ENCODE peak calls at places on chromosomes 7 and 10, in six cellular contexts. D, W, F, X, A and S are unnamed samples.

GRCh38 chr10:87987206-87987605 is 123.8 kb downstream of the PTEN start:
- DNase-seq in W (no peak), F (no peak), D (no peak), X (no peak), A (no peak), S (no peak)

GRCh38 chr10:46092523-46093195 is 46.6 kb upstream of the MSMB start:
- DNase-seq in A (no peak), X (no peak), W (no peak), F (no peak), D (no peak), S (no peak)

GRCh38 chr7:76278540-76278939 is 23.9 kb upstream of the HSPB1 start:
- DNase-seq in F (peak), A (no peak), D (no peak), W (no peak), X (no peak), S (no peak)

GRCh38 chr10:100788027-100788900 is 42.9 kb downstream of the PAX2 start:
- DNase-seq in A (no peak), D (no peak), W (peak), F (peak), X (no peak), S (peak)

GRCh38 chr10:116124777-116125176 is 148.2 kb downstream of the GFRA1 start:
- DNase-seq in W (no peak), F (no peak), A (no peak), D (no peak), X (no peak), S (no peak)

GRCh38 chr7:77979219-77979618 is 180.6 kb downstream of the PHTF2 start:
- DNase-seq in W (no peak), A (no peak), F (no peak), X (peak), D (peak), S (no peak)

GRCh38 chr7:88694207-88694606 is 65.3 kb upstream of the ZNF804B start:
- DNase-seq in W (no peak), A (no peak), F (no peak), D (no peak), X (no peak), S (no peak)

GRCh38 chr7:85074-85945 is 107.1 kb upstream of the FAM20C start:
- DNase-seq in X (peak), F (no peak), A (no peak), D (peak), W (peak), S (no peak)

GRCh38 chr7:151238924-151239836 is 6.9 kb downstream of the CHPF2 start:
- DNase-seq in D (no peak), F (no peak), A (no peak), X (no peak), W (no peak), S (no peak)

GRCh38 chr10:118950190-118950658 is 79.3 kb upstream of the NANOS1 start:
- DNase-seq in X (no peak), W (no peak), A (no peak), D (peak), F (no peak), S (no peak)

GRCh38 chr7:4724648-4725013 is 42.5 kb downstream of the FOXK1 start:
- DNase-seq in D (peak), F (peak), A (no peak), X (peak), W (no peak), S (no peak)

GRCh38 chr7:155263522-155264197 is 34.0 kb upstream of the INSIG1 start:
- DNase-seq in X (no peak), A (no peak), D (peak), W (no peak), F (peak), S (no peak)

GRCh38 chr7:70669859-70670258 is 462.1 kb upstream of the GALNT17 start:
- DNase-seq in X (no peak), W (no peak), F (no peak), A (no peak), D (no peak), S (no peak)

GRCh38 chr7:96778263-96778662 is 68.6 kb upstream of the SEM1 start:
- DNase-seq in F (peak), A (no peak), D (no peak), W (peak), X (no peak), S (no peak)

GRCh38 chr10:68502846-68503245 is 24.5 kb downstream of the SLC25A16 start:
- DNase-seq in A (no peak), F (no peak), W (no peak), D (no peak), X (no peak), S (no peak)

GRCh38 chr10:124449170-124450009 is 445 bp downstream of the NKX1-2 start:
- DNase-seq in D (no peak), F (peak), A (no peak), X (no peak), W (peak), S (no peak)

GRCh38 chr7:144960763-144961162 is 124.9 kb upstream of the TPK1 start:
- DNase-seq in F (no peak), X (no peak), W (no peak), D (no peak), A (no peak), S (no peak)

GRCh38 chr10:46539596-46540411 is 16.7 kb downstream of the GPRIN2 start:
- DNase-seq in A (no peak), D (peak), F (no peak), W (no peak), X (peak), S (peak)

GRCh38 chr10:119602241-119603095 is 5.7 kb upstream of the TIAL1 start:
- DNase-seq in X (no peak), A (no peak), F (no peak), W (peak), D (no peak), S (no peak)

GRCh38 chr7:69285856-69286255 is 312.4 kb upstream of the AUTS2 start:
- DNase-seq in X (no peak), F (no peak), D (no peak), W (no peak), A (no peak), S (no peak)

GRCh38 chr10:131997366-131998049 is 15.8 kb upstream of the BNIP3 start:
- DNase-seq in A (no peak), W (peak), F (no peak), D (no peak), X (peak), S (peak)

GRCh38 chr7:88546808-88547207 is 212.7 kb upstream of the ZNF804B start:
- DNase-seq in W (peak), F (peak), X (no peak), A (no peak), D (no peak), S (no peak)

GRCh38 chr10:61708841-61709240 is 46.1 kb downstream of the CABCOCO1 start:
- DNase-seq in W (no peak), F (no peak), A (no peak), X (peak), D (no peak), S (no peak)

GRCh38 chr7:93547716-93548115 is 26.8 kb downstream of the CALCR start:
- DNase-seq in D (no peak), F (no peak), W (no peak), A (no peak), X (no peak), S (no peak)

GRCh38 chr7:13990319-13990983 is 985 bp upstream of the ETV1 start:
- DNase-seq in W (peak), F (peak), D (peak), X (peak), A (peak), S (peak)

GRCh38 chr7:45579386-45579785 is 5.2 kb downstream of the ADCY1 start:
- DNase-seq in F (peak), X (no peak), D (no peak), A (no peak), W (no peak), S (no peak)

GRCh38 chr7:111650456-111650999 is 88.2 kb upstream of the IMMP2L start:
- DNase-seq in A (no peak), W (no peak), X (peak), D (no peak), F (peak), S (no peak)

GRCh38 chr10:31263903-31264302 is 55.1 kb upstream of the ZEB1 start:
- DNase-seq in D (peak), F (no peak), W (no peak), X (peak), A (no peak), S (no peak)

GRCh38 chr10:17202506-17202905 is 1.0 kb upstream of the TRDMT1 start:
- DNase-seq in A (no peak), W (no peak), X (no peak), D (no peak), F (no peak), S (no peak)

GRCh38 chr10:16594106-16594505 is 72.4 kb upstream of the C1QL3 start:
- DNase-seq in D (no peak), F (no peak), W (no peak), X (no peak), A (no peak), S (no peak)

GRCh38 chr10:12556057-12556456 is 206.7 kb downstream of the CAMK1D start:
- DNase-seq in D (no peak), W (no peak), A (no peak), F (no peak), X (no peak), S (no peak)

GRCh38 chr10:118958984-118959916 is 70.3 kb upstream of the NANOS1 start:
- DNase-seq in W (no peak), D (peak), F (no peak), A (no peak), X (peak), S (no peak)

GRCh38 chr7:132359746-132360145 is 216.5 kb downstream of the PLXNA4 start:
- DNase-seq in W (no peak), A (no peak), D (no peak), F (no peak), X (no peak), S (no peak)

DNA sequence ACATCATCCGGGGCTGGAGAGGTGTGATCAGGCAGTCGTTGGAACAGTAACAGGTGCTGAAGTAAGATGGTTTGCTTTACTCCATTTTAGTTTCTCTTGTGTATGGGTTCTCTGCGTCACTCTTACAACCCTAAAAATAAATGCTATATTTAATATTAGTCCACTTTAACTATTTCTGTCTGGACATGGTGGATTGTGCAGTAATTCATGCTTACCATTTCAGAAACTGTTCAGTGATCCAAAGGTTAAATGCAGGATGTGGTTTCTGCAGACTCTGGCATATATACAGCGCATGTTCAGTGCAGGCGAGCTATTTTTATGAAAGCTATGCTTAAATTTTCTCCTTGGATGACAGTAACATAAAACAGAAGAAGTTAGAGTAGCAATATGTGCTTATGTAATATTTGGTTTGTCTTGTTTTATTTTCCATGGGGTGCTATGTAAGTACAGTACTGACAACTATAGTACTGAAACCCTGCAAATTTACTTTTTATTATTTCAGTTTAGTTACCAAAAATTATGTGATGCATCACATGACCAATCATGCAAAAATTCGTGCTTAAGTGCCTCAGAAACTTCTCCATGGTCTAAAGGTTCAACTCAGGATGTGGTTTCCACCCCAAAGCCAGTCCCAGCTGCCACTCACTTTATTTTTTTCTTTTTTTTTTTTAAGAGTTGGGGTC is 46.6 kb upstream of the GRID1 start:
- DNase-seq in D (peak), A (no peak), W (no peak), F (no peak), X (peak), S (no peak)
- H3K9ac ChIP-seq in D (no peak), A (no peak), W (no peak), F (no peak), X (no peak), S (no peak)

GRCh38 chr10:110858297-110858934 is 13.3 kb upstream of the PDCD4 start:
- DNase-seq in W (no peak), A (no peak), D (no peak), F (no peak), X (no peak), S (no peak)

GRCh38 chr10:110859206-110859946 is 12.4 kb upstream of the PDCD4 start:
- DNase-seq in D (no peak), X (no peak), A (no peak), F (no peak), W (no peak), S (no peak)

GRCh38 chr10:110860576-110861241 is 11.0 kb upstream of the PDCD4 start:
- DNase-seq in X (no peak), F (no peak), D (no peak), A (no peak), W (no peak), S (no peak)

GRCh38 chr10:110859947-110860376 is 11.8 kb upstream of the PDCD4 start:
- DNase-seq in D (peak), F (no peak), A (no peak), X (peak), W (no peak), S (no peak)

GRCh38 chr10:110857265-110858158 is 14.2 kb upstream of the PDCD4 start:
- DNase-seq in X (peak), D (peak), F (no peak), W (no peak), A (no peak), S (no peak)
- H3K9ac ChIP-seq in X (no peak), D (no peak), F (no peak), W (no peak), A (no peak), S (no peak)

DNA sequence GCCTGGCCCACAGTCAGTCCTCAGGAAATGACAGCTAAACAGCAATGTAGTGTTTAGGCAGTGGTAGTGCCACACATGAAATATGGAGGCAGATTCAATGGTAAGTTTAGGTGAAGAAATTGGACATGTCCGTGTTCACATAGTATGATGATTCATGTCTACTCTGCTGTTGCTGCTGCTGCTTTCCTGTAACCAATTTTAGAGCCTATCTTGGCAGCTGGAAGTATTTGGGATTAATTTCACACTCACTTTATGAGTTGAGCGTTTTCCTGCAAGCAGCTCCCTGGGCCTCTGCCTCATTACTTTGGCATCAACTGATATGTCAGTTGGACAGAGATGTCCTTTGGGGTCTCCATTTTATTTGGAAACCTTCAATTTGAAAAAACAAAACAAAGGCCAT is 371.2 kb downstream of the BBS9 start:
- DNase-seq in D (no peak), W (no peak), F (no peak), X (peak), A (no peak), S (no peak)
- H3K9ac ChIP-seq in D (no peak), W (no peak), F (no peak), X (no peak), A (no peak), S (no peak)

GRCh38 chr7:117385340-117386124 is 41.8 kb downstream of the ASZ1 start:
- DNase-seq in D (peak), X (peak), A (no peak), W (no peak), F (peak), S (no peak)
- H3K9ac ChIP-seq in D (no peak), X (peak), A (no peak), W (no peak), F (no peak), S (no peak)

GRCh38 chr7:47635091-47636090 is 53.5 kb upstream of the TNS3 start:
- DNase-seq in W (peak), A (no peak), F (peak), X (no peak), D (no peak), S (peak)
- H3K9ac ChIP-seq in W (no peak), A (no peak), F (no peak), X (no peak), D (peak), S (no peak)

DNA sequence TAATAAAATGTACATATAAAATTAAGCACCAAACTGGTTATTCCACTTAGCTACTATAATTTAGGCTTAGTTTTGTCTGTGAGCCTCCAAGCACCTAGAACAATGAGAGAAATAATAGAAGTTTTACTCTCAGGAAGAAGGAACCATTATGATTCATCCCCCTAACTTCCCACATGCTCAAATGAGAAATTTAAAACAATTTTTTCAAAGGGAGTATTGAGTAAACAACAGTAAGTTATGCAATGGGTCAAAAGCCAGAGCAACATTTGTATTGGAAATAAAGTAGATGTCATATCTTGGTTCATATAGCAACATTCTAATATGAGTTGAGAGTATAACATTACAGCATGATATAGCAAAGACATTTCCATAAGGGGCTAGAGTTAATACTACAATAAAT is 32.1 kb downstream of the CPED1 start:
- DNase-seq in X (peak), D (peak), F (no peak), A (no peak), W (no peak), S (no peak)
- H3K9ac ChIP-seq in X (no peak), D (no peak), F (no peak), A (no peak), W (no peak), S (no peak)

GRCh38 chr10:70832852-70833542 is 17.2 kb downstream of the SGPL1 start:
- DNase-seq in A (no peak), F (no peak), D (peak), W (no peak), X (peak), S (no peak)

GRCh38 chr10:70829543-70829942 is 13.8 kb downstream of the SGPL1 start:
- DNase-seq in D (no peak), F (no peak), A (no peak), W (no peak), X (no peak), S (no peak)

GRCh38 chr10:70830185-70830584 is 14.4 kb downstream of the SGPL1 start:
- DNase-seq in F (no peak), W (no peak), A (no peak), X (no peak), D (no peak), S (no peak)

GRCh38 chr10:70834448-70835151 is 18.9 kb downstream of the SGPL1 start:
- DNase-seq in X (no peak), F (no peak), D (no peak), A (no peak), W (no peak), S (no peak)

GRCh38 chr10:70832236-70832635 is 16.5 kb downstream of the SGPL1 start:
- DNase-seq in A (no peak), X (no peak), D (peak), F (no peak), W (no peak), S (no peak)
- H3K9ac ChIP-seq in A (no peak), X (no peak), D (peak), F (peak), W (no peak), S (no peak)

DNA sequence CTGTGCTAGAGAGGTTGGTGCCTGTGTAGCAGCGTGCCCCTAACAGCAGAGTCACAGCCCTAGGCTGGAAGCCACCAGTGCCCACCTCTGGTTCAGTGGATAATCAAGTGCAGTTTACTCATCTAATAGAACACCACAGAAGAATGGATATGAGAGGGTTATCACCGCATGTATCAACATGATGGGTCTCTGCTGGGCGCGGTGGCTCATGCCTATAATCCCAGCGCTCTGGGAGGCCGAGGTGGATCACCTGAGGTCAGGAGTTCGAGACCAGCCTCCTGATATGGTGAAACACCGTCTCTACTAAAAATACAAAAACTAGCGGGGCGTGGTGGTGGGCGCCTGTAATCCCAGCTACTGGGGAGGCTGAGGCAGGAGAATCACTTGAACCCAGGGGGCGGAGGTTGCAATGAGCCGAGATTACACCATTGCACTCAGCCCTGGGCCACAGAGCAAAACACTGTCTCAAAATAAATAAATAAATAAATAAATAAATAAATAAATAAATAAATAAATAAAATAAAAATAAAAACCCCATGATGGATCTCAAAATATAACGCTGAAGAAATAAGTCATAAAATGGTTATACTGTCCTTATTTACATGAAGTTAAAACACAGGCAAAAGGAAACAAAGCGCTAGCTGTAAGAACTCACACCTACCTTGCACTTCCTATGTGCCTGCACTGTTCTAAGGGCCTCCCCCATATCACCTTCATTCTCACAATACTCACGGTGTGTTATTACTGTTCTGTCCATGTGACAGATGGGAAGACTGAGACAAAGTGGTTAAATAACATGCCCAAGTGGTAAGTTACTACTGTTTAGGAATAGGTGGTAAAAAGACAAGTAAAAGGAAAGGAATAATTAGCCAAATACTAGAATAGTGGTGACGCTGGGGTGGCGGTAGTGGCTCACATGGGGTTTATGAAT is 70.9 kb downstream of the AMZ1 start:
- DNase-seq in D (no peak), A (no peak), F (no peak), X (no peak), W (no peak), S (no peak)
- H3K9ac ChIP-seq in D (peak), A (no peak), F (peak), X (peak), W (no peak), S (no peak)